ENCODE peak calls at places on chromosomes 16 and 17, in five cellular contexts. I is dorsolateral prefrontal cortex; H is stimulated activated CD4-positive, alpha-beta T cell treated with anti-CD3 and anti-CD28 coated beads, Interleukin-2, amount 100 ng/mL, for 48 hours; B is aorta; R is amniotic epithelial cell. X is an unnamed sample.

GRCh38 chr17:18250259-18250658 is 8.3 kb downstream of the FLII start:
- DNase-seq in H (no peak), R (no peak), B (no peak), I (no peak), X (no peak)

GRCh38 chr17:6070280-6070894 is at the start of gene WSCD1:
- DNase-seq in H (no peak), B (peak), I (no peak), R (no peak), X (peak)

GRCh38 chr16:28000314-28000713 is 63.2 kb downstream of the GSG1L start:
- DNase-seq in B (no peak), I (no peak), R (no peak), H (no peak), X (no peak)

GRCh38 chr17:71412803-71413202 is 708.0 kb upstream of the SOX9 start:
- DNase-seq in B (no peak), I (no peak), H (no peak), R (peak), X (no peak)

GRCh38 chr16:75943705-75944514 is 217.6 kb upstream of the CPHXL start:
- DNase-seq in B (no peak), I (no peak), R (no peak), H (no peak), X (no peak)

GRCh38 chr16:51524555-51525373 is 373.7 kb upstream of the SALL1 start:
- DNase-seq in I (peak), H (no peak), B (no peak), R (peak), X (no peak)

GRCh38 chr16:1296688-1297412 is 12.6 kb upstream of the UBE2I start:
- DNase-seq in I (no peak), H (no peak), R (peak), B (no peak), X (no peak)

GRCh38 chr17:64982139-64982802 is 63.0 kb upstream of the LRRC37A3 start:
- DNase-seq in B (no peak), R (peak), H (no peak), I (no peak), X (no peak)

GRCh38 chr16:12119562-12119961 is 143.0 kb downstream of the SNX29 start:
- DNase-seq in H (no peak), I (no peak), R (no peak), B (peak), X (peak)

GRCh38 chr16:6484931-6485330 is 847.7 kb upstream of the RBFOX1 start:
- DNase-seq in R (no peak), H (no peak), I (no peak), B (no peak), X (no peak)

GRCh38 chr16:49464877-49465504 is 91.4 kb downstream of the C16orf78 start:
- DNase-seq in H (no peak), I (no peak), R (no peak), B (no peak), X (peak)

GRCh38 chr16:6232060-6232459 is 1100.6 kb upstream of the RBFOX1 start:
- DNase-seq in H (no peak), B (no peak), R (no peak), I (no peak), X (no peak)

X was measured in testis.